ENCODE peak calls at places on chromosomes 11 and 22, in five cellular contexts. J, D, K, Z and R are unnamed samples.

GRCh38 chr11:23540101-23540561 is 679.9 kb upstream of the CCDC179 start:
- DNase-seq in J (no peak), D (no peak), K (no peak), Z (no peak), R (no peak)

GRCh38 chr11:118010738-118011461 is 24.7 kb downstream of the IL10RA start:
- DNase-seq in J (no peak), D (no peak), K (peak), Z (peak), R (no peak)

GRCh38 chr11:77589521-77590193 is at the start of gene AQP11:
- DNase-seq in J (peak), D (peak), K (peak), Z (peak), R (peak)

GRCh38 chr11:64233913-64234839 is at the start of gene VEGFB:
- DNase-seq in J (peak), D (no peak), K (peak), Z (peak), R (no peak)

GRCh38 chr11:107801641-107802040 is 56.9 kb downstream of the SLC35F2 start:
- DNase-seq in J (no peak), D (no peak), K (no peak), Z (no peak), R (no peak)

GRCh38 chr11:76380161-76380976 is 563 bp downstream of the THAP12 start:
- DNase-seq in J (peak), D (peak), K (peak), Z (peak), R (peak)

GRCh38 chr11:68928481-68928880 is 24.8 kb downstream of the IGHMBP2 start:
- DNase-seq in J (no peak), D (no peak), K (peak), Z (no peak), R (no peak)

GRCh38 chr11:75603791-75604736 is 42.0 kb downstream of the SERPINH1 start:
- DNase-seq in J (no peak), D (no peak), K (no peak), Z (no peak), R (no peak)

GRCh38 chr11:65426839-65427690 is 4.5 kb downstream of the NEAT1 start:
- DNase-seq in J (no peak), D (no peak), K (no peak), Z (peak), R (peak)

GRCh38 chr11:111329306-111330204 is 31.2 kb downstream of the POU2AF3 start:
- DNase-seq in J (no peak), D (peak), K (peak), Z (no peak), R (no peak)

GRCh38 chr11:116885951-116886629 is 48.7 kb upstream of the APOA1 start:
- DNase-seq in J (no peak), D (no peak), K (no peak), Z (peak), R (no peak)

GRCh38 chr11:45022294-45023064 is 71.8 kb upstream of the TP53I11 start:
- DNase-seq in J (no peak), D (no peak), K (no peak), Z (no peak), R (no peak)

GRCh38 chr11:33064033-33064825 is 24.9 kb downstream of the TCP11L1 start:
- DNase-seq in J (no peak), D (no peak), K (no peak), Z (no peak), R (no peak)

GRCh38 chr11:73998846-73999575 is 9.9 kb downstream of the UCP3 start:
- DNase-seq in J (no peak), D (no peak), K (no peak), Z (no peak), R (peak)

GRCh38 chr11:95345651-95346050 is 114.6 kb upstream of the SESN3 start:
- DNase-seq in J (no peak), D (no peak), K (no peak), Z (no peak), R (no peak)

GRCh38 chr11:125999234-125999880 is 53.5 kb downstream of the VSIG10L2 start:
- DNase-seq in J (no peak), D (no peak), K (no peak), Z (no peak), R (no peak)

GRCh38 chr11:64409707-64410395 is 50.9 kb downstream of the RPS6KA4 start:
- DNase-seq in J (no peak), D (no peak), K (no peak), Z (no peak), R (no peak)

GRCh38 chr22:22943521-22944267 is 56.1 kb downstream of the IGLL5 start:
- DNase-seq in J (no peak), D (no peak), K (no peak), Z (no peak), R (peak)

GRCh38 chr11:100639140-100639539 is 47.9 kb upstream of the ARHGAP42 start:
- DNase-seq in J (no peak), D (peak), K (peak), Z (no peak), R (peak)

GRCh38 chr11:15800121-15800800 is 556.1 kb downstream of the SOX6 start:
- DNase-seq in J (no peak), D (peak), K (peak), Z (no peak), R (no peak)

GRCh38 chr11:73184953-73185671 is 33.0 kb upstream of the P2RY2 start:
- DNase-seq in J (peak), D (no peak), K (peak), Z (no peak), R (no peak)

GRCh38 chr11:127105578-127105977 is 105.0 kb upstream of the KIRREL3 start:
- DNase-seq in J (no peak), D (no peak), K (no peak), Z (no peak), R (no peak)

GRCh38 chr11:66339163-66339675 is 3.0 kb upstream of the RIN1 start:
- DNase-seq in J (no peak), D (no peak), K (no peak), Z (no peak), R (no peak)

GRCh38 chr11:61153593-61154090 is 7.6 kb downstream of the VPS37C start:
- DNase-seq in J (no peak), D (no peak), K (no peak), Z (no peak), R (no peak)

GRCh38 chr11:106457727-106458126 is 380.3 kb downstream of the AASDHPPT start:
- DNase-seq in J (no peak), D (no peak), K (no peak), Z (no peak), R (no peak)

GRCh38 chr22:34102633-34103032 is 182.4 kb upstream of the LARGE1 start:
- DNase-seq in J (no peak), D (no peak), K (no peak), Z (no peak), R (no peak)

GRCh38 chr11:11483622-11484021 is 130.6 kb upstream of the CSNK2A3 start:
- DNase-seq in J (no peak), D (no peak), K (no peak), Z (no peak), R (no peak)

GRCh38 chr11:94997437-94997836 is 23.9 kb downstream of the KDM4D start:
- DNase-seq in J (no peak), D (no peak), K (no peak), Z (no peak), R (no peak)

GRCh38 chr11:11611381-11611780 is 10.4 kb downstream of the GALNT18 start:
- DNase-seq in J (no peak), D (no peak), K (peak), Z (no peak), R (no peak)

GRCh38 chr11:67113231-67113721 is 5.8 kb upstream of the KDM2A start:
- DNase-seq in J (no peak), D (no peak), K (no peak), Z (no peak), R (no peak)

GRCh38 chr11:34208266-34209135 is 103.1 kb downstream of the NAT10 start:
- DNase-seq in J (no peak), D (no peak), K (no peak), Z (no peak), R (peak)

GRCh38 chr11:79514695-79515094 is 73.9 kb upstream of the TENM4 start:
- DNase-seq in J (no peak), D (no peak), K (no peak), Z (no peak), R (no peak)

GRCh38 chr22:35477911-35478582 is 62.6 kb upstream of the RASD2 start:
- DNase-seq in J (no peak), D (no peak), K (peak), Z (no peak), R (no peak)

GRCh38 chr11:35419713-35420333 is 465 bp upstream of the SLC1A2 start:
- DNase-seq in J (no peak), D (no peak), K (peak), Z (peak), R (peak)

GRCh38 chr22:49894321-49895072 is 23.7 kb downstream of the ALG12 start:
- DNase-seq in J (no peak), D (no peak), K (no peak), Z (no peak), R (peak)

GRCh38 chr11:121841487-121842167 is 274.4 kb downstream of the BLID start:
- DNase-seq in J (no peak), D (no peak), K (no peak), Z (no peak), R (no peak)

GRCh38 chr11:6320411-6321207 is at the start of gene CAVIN3:
- DNase-seq in J (peak), D (no peak), K (peak), Z (no peak), R (peak)